ENCODE peak calls at places on chromosomes 13 and 19, in five cellular contexts. H is heart left ventricle; T is KBM-7; G is central memory CD4-positive, alpha-beta T cell; L is kidney tubule cell. Y is an unnamed sample.

GRCh38 chr19:2282062-2282861 is at the start of gene PEAK3:
- DNase-seq in H (peak; percentile 85), T (peak; percentile 80), G (no peak), L (peak; percentile 39), Y (no peak)

GRCh38 chr19:17538684-17539287 is 16.7 kb upstream of the COLGALT1 start:
- DNase-seq in G (no peak), T (peak; percentile 53), L (no peak), H (no peak), Y (peak; percentile 4)

GRCh38 chr13:96940961-96941360 is 53.3 kb downstream of the OXGR1 start:
- DNase-seq in H (no peak), L (no peak), G (no peak), T (no peak), Y (no peak)

GRCh38 chr19:55212447-55212846 is 3.1 kb upstream of the PTPRH start:
- DNase-seq in H (no peak), G (no peak), T (peak; percentile 83), L (peak; percentile 22), Y (peak; percentile 95)

GRCh38 chr13:35592457-35592856 is 116.0 kb upstream of the MAB21L1 start:
- DNase-seq in G (no peak), L (no peak), T (no peak), H (no peak), Y (no peak)

GRCh38 chr13:111662451-111662850 is 342.0 kb downstream of the TEX29 start:
- DNase-seq in H (no peak), L (no peak), T (no peak), G (no peak), Y (no peak)

GRCh38 chr13:87138856-87139255 is 532.3 kb upstream of the SLITRK5 start:
- DNase-seq in G (no peak), L (no peak), T (no peak), H (no peak), Y (no peak)

GRCh38 chr13:110408286-110408685 is 101.2 kb downstream of the COL4A2 start:
- DNase-seq in L (peak; percentile 41), G (no peak), H (no peak), T (no peak), Y (no peak)

GRCh38 chr13:44739539-44739938 is 163.4 kb upstream of the TSC22D1 start:
- DNase-seq in T (no peak), G (no peak), L (no peak), H (no peak), Y (no peak)

GRCh38 chr13:24512208-24513068 is at the start of gene PARP4:
- DNase-seq in L (peak; percentile 94), H (peak; percentile 82), G (peak; percentile 67), T (peak; percentile 89), Y (peak; percentile 93)

GRCh38 chr13:40446365-40446764 is 220.1 kb downstream of the FOXO1 start:
- DNase-seq in T (peak; percentile 3), L (peak; percentile 41), G (no peak), H (no peak), Y (no peak)

GRCh38 chr13:110028838-110029621 is 242.6 kb upstream of the IRS2 start:
- DNase-seq in G (no peak), T (no peak), H (no peak), L (no peak), Y (no peak)

GRCh38 chr19:42273407-42274064 is 4.5 kb downstream of the CIC start:
- DNase-seq in H (no peak), L (no peak), G (no peak), T (no peak), Y (no peak)

GRCh38 chr19:16888629-16889371 is at the start of gene F2RL3:
- DNase-seq in H (peak; percentile 68), G (no peak), L (no peak), T (peak; percentile 97), Y (no peak)

GRCh38 chr19:4009990-4010807 is 2.7 kb downstream of the PIAS4 start:
- DNase-seq in H (no peak), L (no peak), T (no peak), G (no peak), Y (no peak)

GRCh38 chr19:7401694-7402093 is 53.0 kb downstream of the ARHGEF18 start:
- DNase-seq in G (no peak), L (no peak), T (no peak), H (no peak), Y (no peak)

GRCh38 chr13:20544186-20544914 is 18.7 kb upstream of the CRYL1 start:
- DNase-seq in L (no peak), G (no peak), T (peak; percentile 32), H (no peak), Y (no peak)

GRCh38 chr13:45604892-45605291 is 10.6 kb downstream of the ERICH6B start:
- DNase-seq in H (no peak), T (no peak), G (no peak), L (no peak), Y (no peak)

GRCh38 chr13:99992376-99992775 is 10.8 kb downstream of the ZIC2 start:
- DNase-seq in H (no peak), L (no peak), G (no peak), T (no peak), Y (no peak)

GRCh38 chr13:111337206-111337605 is 16.8 kb downstream of the TEX29 start:
- DNase-seq in H (no peak), T (no peak), L (peak; percentile 68), G (no peak), Y (peak; percentile 41)

GRCh38 chr19:38702278-38702677 is 42.0 kb downstream of the CAPN12 start:
- DNase-seq in H (no peak), L (no peak), T (no peak), G (no peak), Y (no peak)

GRCh38 chr19:28961772-28962500 is 251.0 kb downstream of the UQCRFS1 start:
- DNase-seq in H (no peak), T (no peak), G (no peak), L (peak; percentile 94), Y (no peak)

Y was measured in PC-3.